ENCODE peak calls at places on chromosomes 16 and 17, in five cellular contexts. X is esophagus squamous epithelium, S is RPMI8226, U is anterior cingulate cortex, F is renal cortical epithelial cell. W is an unnamed sample.

GRCh38 chr16:70018254-70018653 is 67.1 kb downstream of the CLEC18A start:
- DNase-seq in X (no peak), S (peak), U (no peak), F (peak), W (peak)

GRCh38 chr17:37614391-37614790 is 5.2 kb upstream of the SYNRG start:
- DNase-seq in X (no peak), S (no peak), U (no peak), F (peak), W (no peak)

GRCh38 chr17:77266891-77267341 is 126.1 kb downstream of the SEC14L1 start:
- DNase-seq in X (no peak), S (peak), U (no peak), F (no peak), W (no peak)

GRCh38 chr17:4483012-4483840 is 15.5 kb upstream of the SPNS2 start:
- DNase-seq in X (no peak), S (no peak), U (no peak), F (peak), W (no peak)

GRCh38 chr16:21190599-21190998 is 20.8 kb downstream of the ZP2 start:
- DNase-seq in X (no peak), S (no peak), U (no peak), F (no peak), W (no peak)

GRCh38 chr16:84765606-84766580 is 53.9 kb upstream of the CRISPLD2 start:
- DNase-seq in X (no peak), S (no peak), U (no peak), F (no peak), W (no peak)

GRCh38 chr17:74085434-74085833 is 118.0 kb upstream of the RPL38 start:
- DNase-seq in X (no peak), S (no peak), U (no peak), F (no peak), W (no peak)

GRCh38 chr16:80614908-80615696 is 74.3 kb downstream of the DYNLRB2 start:
- DNase-seq in X (no peak), S (no peak), U (no peak), F (peak), W (no peak)

GRCh38 chr16:81277681-81278080 is 37.1 kb upstream of the GAN start:
- DNase-seq in X (no peak), S (no peak), U (no peak), F (peak), W (no peak)

GRCh38 chr17:42969006-42969581 is 4.8 kb upstream of the AARSD1 start:
- DNase-seq in X (no peak), S (peak), U (no peak), F (peak), W (no peak)

GRCh38 chr16:66207864-66208226 is 158.6 kb upstream of the CDH5 start:
- DNase-seq in X (no peak), S (no peak), U (no peak), F (no peak), W (no peak)

GRCh38 chr17:37745801-37746426 is 1.1 kb upstream of the HNF1B start:
- DNase-seq in X (no peak), S (no peak), U (no peak), F (no peak), W (no peak)

GRCh38 chr16:57522960-57523359 is 13.4 kb downstream of the CCDC102A start:
- DNase-seq in X (no peak), S (no peak), U (no peak), F (no peak), W (no peak)

GRCh38 chr17:58618336-58618735 is 73.5 kb downstream of the TEX14 start:
- DNase-seq in X (no peak), S (no peak), U (no peak), F (no peak), W (no peak)

GRCh38 chr17:16298140-16298662 is 55.1 kb downstream of the CENPV start:
- DNase-seq in X (no peak), S (no peak), U (no peak), F (no peak), W (no peak)

GRCh38 chr16:59848314-59848713 is 1114.2 kb upstream of the GOT2 start:
- DNase-seq in X (no peak), S (no peak), U (peak), F (no peak), W (no peak)

GRCh38 chr17:10058924-10059683 is 139.3 kb downstream of the GAS7 start:
- DNase-seq in X (no peak), S (no peak), U (no peak), F (no peak), W (no peak)

GRCh38 chr17:72515291-72516065 is 394.7 kb downstream of the SOX9 start:
- DNase-seq in X (no peak), S (no peak), U (peak), F (peak), W (peak)

GRCh38 chr16:2856061-2856670 is 1.8 kb downstream of the PRSS22 start:
- DNase-seq in X (no peak), S (peak), U (no peak), F (no peak), W (no peak)

W was measured in testis.